ENCODE peak calls at places on chromosomes 13 and 19, in five cellular contexts. One of them, this sample, is unnamed.
A peak's percentile ranks its signal among the peaks of the same experiment; 100 is the strongest.

GRCh38 chr19:11338164-11338563 is 1.3 kb downstream of the RAB3D start:
- DNase-seq in heart left ventricle: no peak
- DNase-seq in fibroblast of the conjunctiva: no peak
- DNase-seq in stimulated activated CD4-positive, alpha-beta T cell treated with anti-CD3 and anti-CD28 coated beads, Interleukin-12 subunit alpha, Interleukin-12 subunit beta, amount 100 ng/mL, for 48 hours: no peak
- DNase-seq in HTR-8/SVneo: no peak
- DNase-seq in this sample: no peak

GRCh38 chr13:113921763-113922162 is 52.1 kb downstream of the C13orf46 start:
- DNase-seq in fibroblast of the conjunctiva: no peak
- DNase-seq in stimulated activated CD4-positive, alpha-beta T cell treated with anti-CD3 and anti-CD28 coated beads, Interleukin-12 subunit alpha, Interleukin-12 subunit beta, amount 100 ng/mL, for 48 hours: no peak
- DNase-seq in heart left ventricle: no peak
- DNase-seq in HTR-8/SVneo: no peak
- DNase-seq in this sample: no peak

GRCh38 chr19:41785653-41786052 is 10.7 kb upstream of the CEACAM3 start:
- DNase-seq in HTR-8/SVneo: peak; percentile 76
- DNase-seq in heart left ventricle: peak; percentile 50
- DNase-seq in stimulated activated CD4-positive, alpha-beta T cell treated with anti-CD3 and anti-CD28 coated beads, Interleukin-12 subunit alpha, Interleukin-12 subunit beta, amount 100 ng/mL, for 48 hours: peak; percentile 49
- DNase-seq in fibroblast of the conjunctiva: peak; percentile 59
- DNase-seq in this sample: peak; percentile 68

GRCh38 chr19:38676023-38676877 is 28.8 kb downstream of the ACTN4 start:
- DNase-seq in heart left ventricle: no peak
- DNase-seq in fibroblast of the conjunctiva: no peak
- DNase-seq in HTR-8/SVneo: no peak
- DNase-seq in stimulated activated CD4-positive, alpha-beta T cell treated with anti-CD3 and anti-CD28 coated beads, Interleukin-12 subunit alpha, Interleukin-12 subunit beta, amount 100 ng/mL, for 48 hours: no peak
- DNase-seq in this sample: no peak

GRCh38 chr19:5288347-5288739 is 52.3 kb downstream of the PTPRS start:
- DNase-seq in fibroblast of the conjunctiva: no peak
- DNase-seq in heart left ventricle: peak; percentile 78
- DNase-seq in HTR-8/SVneo: no peak
- DNase-seq in stimulated activated CD4-positive, alpha-beta T cell treated with anti-CD3 and anti-CD28 coated beads, Interleukin-12 subunit alpha, Interleukin-12 subunit beta, amount 100 ng/mL, for 48 hours: no peak
- DNase-seq in this sample: no peak

GRCh38 chr19:13211426-13212308 is 61.5 kb downstream of the IER2 start:
- DNase-seq in stimulated activated CD4-positive, alpha-beta T cell treated with anti-CD3 and anti-CD28 coated beads, Interleukin-12 subunit alpha, Interleukin-12 subunit beta, amount 100 ng/mL, for 48 hours: no peak
- DNase-seq in fibroblast of the conjunctiva: no peak
- DNase-seq in heart left ventricle: no peak
- DNase-seq in HTR-8/SVneo: no peak
- DNase-seq in this sample: no peak

GRCh38 chr19:51621178-51621577 is 9.0 kb downstream of the SIGLEC5 start:
- DNase-seq in stimulated activated CD4-positive, alpha-beta T cell treated with anti-CD3 and anti-CD28 coated beads, Interleukin-12 subunit alpha, Interleukin-12 subunit beta, amount 100 ng/mL, for 48 hours: no peak
- DNase-seq in heart left ventricle: no peak
- DNase-seq in HTR-8/SVneo: no peak
- DNase-seq in fibroblast of the conjunctiva: no peak
- DNase-seq in this sample: no peak

GRCh38 chr13:22194106-22194810 is 523.4 kb downstream of the FGF9 start:
- DNase-seq in HTR-8/SVneo: no peak
- DNase-seq in heart left ventricle: peak; percentile 46
- DNase-seq in fibroblast of the conjunctiva: no peak
- DNase-seq in stimulated activated CD4-positive, alpha-beta T cell treated with anti-CD3 and anti-CD28 coated beads, Interleukin-12 subunit alpha, Interleukin-12 subunit beta, amount 100 ng/mL, for 48 hours: no peak
- DNase-seq in this sample: no peak

GRCh38 chr13:95233026-95233635 is 68.1 kb downstream of the ABCC4 start:
- DNase-seq in heart left ventricle: no peak
- DNase-seq in HTR-8/SVneo: no peak
- DNase-seq in fibroblast of the conjunctiva: no peak
- DNase-seq in stimulated activated CD4-positive, alpha-beta T cell treated with anti-CD3 and anti-CD28 coated beads, Interleukin-12 subunit alpha, Interleukin-12 subunit beta, amount 100 ng/mL, for 48 hours: no peak
- DNase-seq in this sample: no peak

GRCh38 chr19:51690359-51691121 is 2.6 kb upstream of the SPACA6 start:
- DNase-seq in HTR-8/SVneo: peak; percentile 66
- DNase-seq in stimulated activated CD4-positive, alpha-beta T cell treated with anti-CD3 and anti-CD28 coated beads, Interleukin-12 subunit alpha, Interleukin-12 subunit beta, amount 100 ng/mL, for 48 hours: peak; percentile 42
- DNase-seq in heart left ventricle: peak; percentile 81
- DNase-seq in fibroblast of the conjunctiva: no peak
- DNase-seq in this sample: peak; percentile 64

GRCh38 chr19:47305309-47305751 is 4.3 kb upstream of the C5AR1 start:
- DNase-seq in stimulated activated CD4-positive, alpha-beta T cell treated with anti-CD3 and anti-CD28 coated beads, Interleukin-12 subunit alpha, Interleukin-12 subunit beta, amount 100 ng/mL, for 48 hours: peak; percentile 21
- DNase-seq in fibroblast of the conjunctiva: peak; percentile 96
- DNase-seq in heart left ventricle: peak; percentile 64
- DNase-seq in HTR-8/SVneo: peak; percentile 77
- DNase-seq in this sample: peak; percentile 23

GRCh38 chr19:7833225-7834156 is 3.5 kb downstream of the EVI5L start:
- DNase-seq in stimulated activated CD4-positive, alpha-beta T cell treated with anti-CD3 and anti-CD28 coated beads, Interleukin-12 subunit alpha, Interleukin-12 subunit beta, amount 100 ng/mL, for 48 hours: no peak
- DNase-seq in fibroblast of the conjunctiva: peak; percentile 65
- DNase-seq in HTR-8/SVneo: no peak
- DNase-seq in heart left ventricle: peak; percentile 85
- DNase-seq in this sample: no peak

GRCh38 chr19:55858401-55858800 is 22.1 kb downstream of the NLRP4 start:
- DNase-seq in HTR-8/SVneo: no peak
- DNase-seq in fibroblast of the conjunctiva: no peak
- DNase-seq in heart left ventricle: no peak
- DNase-seq in stimulated activated CD4-positive, alpha-beta T cell treated with anti-CD3 and anti-CD28 coated beads, Interleukin-12 subunit alpha, Interleukin-12 subunit beta, amount 100 ng/mL, for 48 hours: no peak
- DNase-seq in this sample: no peak

GRCh38 chr13:101811881-101812280 is 359.4 kb downstream of the ITGBL1 start:
- DNase-seq in stimulated activated CD4-positive, alpha-beta T cell treated with anti-CD3 and anti-CD28 coated beads, Interleukin-12 subunit alpha, Interleukin-12 subunit beta, amount 100 ng/mL, for 48 hours: no peak
- DNase-seq in heart left ventricle: no peak
- DNase-seq in fibroblast of the conjunctiva: no peak
- DNase-seq in HTR-8/SVneo: no peak
- DNase-seq in this sample: no peak

GRCh38 chr19:41218615-41219507 is at the start of gene AXL:
- DNase-seq in heart left ventricle: peak; percentile 88
- DNase-seq in HTR-8/SVneo: peak; percentile 87
- DNase-seq in fibroblast of the conjunctiva: peak; percentile 64
- DNase-seq in stimulated activated CD4-positive, alpha-beta T cell treated with anti-CD3 and anti-CD28 coated beads, Interleukin-12 subunit alpha, Interleukin-12 subunit beta, amount 100 ng/mL, for 48 hours: no peak
- DNase-seq in this sample: no peak

GRCh38 chr13:58254961-58255360 is 623.4 kb downstream of the PCDH17 start:
- DNase-seq in heart left ventricle: no peak
- DNase-seq in fibroblast of the conjunctiva: no peak
- DNase-seq in stimulated activated CD4-positive, alpha-beta T cell treated with anti-CD3 and anti-CD28 coated beads, Interleukin-12 subunit alpha, Interleukin-12 subunit beta, amount 100 ng/mL, for 48 hours: no peak
- DNase-seq in HTR-8/SVneo: no peak
- DNase-seq in this sample: no peak

GRCh38 chr13:35957174-35957867 is 173.9 kb downstream of the DCLK1 start:
- DNase-seq in HTR-8/SVneo: no peak
- DNase-seq in heart left ventricle: no peak
- DNase-seq in stimulated activated CD4-positive, alpha-beta T cell treated with anti-CD3 and anti-CD28 coated beads, Interleukin-12 subunit alpha, Interleukin-12 subunit beta, amount 100 ng/mL, for 48 hours: no peak
- DNase-seq in fibroblast of the conjunctiva: peak; percentile 32
- DNase-seq in this sample: no peak

GRCh38 chr19:49064029-49064629 is 489 bp downstream of the NTF4 start:
- DNase-seq in stimulated activated CD4-positive, alpha-beta T cell treated with anti-CD3 and anti-CD28 coated beads, Interleukin-12 subunit alpha, Interleukin-12 subunit beta, amount 100 ng/mL, for 48 hours: no peak
- DNase-seq in fibroblast of the conjunctiva: no peak
- DNase-seq in heart left ventricle: no peak
- DNase-seq in HTR-8/SVneo: no peak
- DNase-seq in this sample: no peak

GRCh38 chr19:47013041-47013517 is 6.6 kb upstream of the NPAS1 start:
- DNase-seq in fibroblast of the conjunctiva: peak; percentile 33
- DNase-seq in heart left ventricle: peak; percentile 87
- DNase-seq in HTR-8/SVneo: peak; percentile 87
- DNase-seq in stimulated activated CD4-positive, alpha-beta T cell treated with anti-CD3 and anti-CD28 coated beads, Interleukin-12 subunit alpha, Interleukin-12 subunit beta, amount 100 ng/mL, for 48 hours: peak; percentile 36
- DNase-seq in this sample: peak; percentile 52

This sample was measured in NCI-H2107.